ENCODE peak calls at places on chromosomes 11 and 22, in six cellular contexts. One of them, this sample, is unnamed.

GRCh38 chr22:48406161-48406560 is 1421.5 kb downstream of the BRD1 start:
- DNase-seq in H1: no peak
- DNase-seq in HepG2: no peak
- DNase-seq in K562: no peak
- DNase-seq in GM12878: no peak
- DNase-seq in SK-N-SH: no peak
- DNase-seq in this sample: no peak

GRCh38 chr11:76680517-76681425 is 10.2 kb upstream of the LRRC32 start:
- DNase-seq in HepG2: peak; percentile 60
- DNase-seq in GM12878: no peak
- DNase-seq in K562: peak; percentile 83
- DNase-seq in H1: peak; percentile 49
- DNase-seq in SK-N-SH: peak; percentile 91
- DNase-seq in this sample: no peak

GRCh38 chr22:30277547-30278344 is 11.1 kb upstream of the OSM start:
- DNase-seq in HepG2: no peak
- DNase-seq in SK-N-SH: no peak
- DNase-seq in GM12878: no peak
- DNase-seq in H1: no peak
- DNase-seq in K562: no peak
- DNase-seq in this sample: peak; percentile 40

GRCh38 chr22:27866136-27867091 is 52.6 kb downstream of the PITPNB start:
- DNase-seq in GM12878: no peak
- DNase-seq in H1: no peak
- DNase-seq in SK-N-SH: no peak
- DNase-seq in HepG2: peak; percentile 43
- DNase-seq in K562: no peak
- DNase-seq in this sample: no peak

GRCh38 chr11:22456993-22457748 is 119.0 kb downstream of the SLC17A6 start:
- DNase-seq in HepG2: no peak
- DNase-seq in H1: no peak
- DNase-seq in K562: no peak
- DNase-seq in SK-N-SH: no peak
- DNase-seq in GM12878: no peak
- DNase-seq in this sample: no peak

GRCh38 chr11:115980747-115981475 is 476.7 kb upstream of the CADM1 start:
- DNase-seq in GM12878: no peak
- DNase-seq in K562: no peak
- DNase-seq in H1: no peak
- DNase-seq in HepG2: no peak
- DNase-seq in SK-N-SH: no peak
- DNase-seq in this sample: no peak

GRCh38 chr11:117431436-117431835 is 103.8 kb downstream of the CEP164 start:
- DNase-seq in K562: no peak
- DNase-seq in SK-N-SH: no peak
- DNase-seq in GM12878: no peak
- DNase-seq in H1: no peak
- DNase-seq in HepG2: no peak
- DNase-seq in this sample: no peak

GRCh38 chr11:120383518-120384155 is 47.4 kb downstream of the ARHGEF12 start:
- DNase-seq in K562: no peak
- DNase-seq in GM12878: no peak
- DNase-seq in HepG2: no peak
- DNase-seq in SK-N-SH: no peak
- DNase-seq in H1: no peak
- DNase-seq in this sample: no peak

GRCh38 chr11:92269021-92269420 is 44.4 kb downstream of the FAT3 start:
- DNase-seq in HepG2: peak; percentile 4
- DNase-seq in GM12878: no peak
- DNase-seq in H1: peak; percentile 9
- DNase-seq in SK-N-SH: no peak
- DNase-seq in K562: no peak
- DNase-seq in this sample: no peak

GRCh38 chr11:106208795-106209194 is 131.3 kb downstream of the AASDHPPT start:
- DNase-seq in K562: no peak
- DNase-seq in HepG2: peak; percentile 5
- DNase-seq in GM12878: no peak
- DNase-seq in H1: no peak
- DNase-seq in SK-N-SH: peak; percentile 7
- DNase-seq in this sample: no peak

GRCh38 chr11:57150454-57150917 is 31.3 kb upstream of the LRRC55 start:
- DNase-seq in K562: peak; percentile 25
- DNase-seq in H1: no peak
- DNase-seq in GM12878: no peak
- DNase-seq in SK-N-SH: peak; percentile 41
- DNase-seq in HepG2: no peak
- DNase-seq in this sample: no peak

GRCh38 chr22:25700996-25701815 is 40.8 kb upstream of the MYO18B start:
- DNase-seq in H1: no peak
- DNase-seq in HepG2: no peak
- DNase-seq in K562: no peak
- DNase-seq in GM12878: no peak
- DNase-seq in SK-N-SH: peak; percentile 49
- DNase-seq in this sample: no peak

GRCh38 chr11:128497057-128497957 is 90.1 kb downstream of the ETS1 start:
- DNase-seq in SK-N-SH: peak; percentile 57
- DNase-seq in GM12878: peak; percentile 87
- DNase-seq in K562: no peak
- DNase-seq in HepG2: no peak
- DNase-seq in H1: no peak
- DNase-seq in this sample: no peak
- H3K27ac ChIP-seq in SK-N-SH: peak overlapping the region; percentile 100
- H3K27ac ChIP-seq in GM12878: peak overlapping the region; percentile 88
- H3K27ac ChIP-seq in K562: no peak overlapping the region
- H3K27ac ChIP-seq in HepG2: no peak overlapping the region
- H3K27ac ChIP-seq in H1: peak overlapping the region; percentile 15
- H3K27ac ChIP-seq in this sample: no peak overlapping the region

GRCh38 chr22:23237201-23237798 is 57.0 kb downstream of the BCR start:
- DNase-seq in HepG2: no peak
- DNase-seq in SK-N-SH: no peak
- DNase-seq in GM12878: no peak
- DNase-seq in H1: no peak
- DNase-seq in K562: peak; percentile 91
- DNase-seq in this sample: no peak
- TF ChIP-seq GABPA in HepG2: no peak
- TF ChIP-seq GABPA in SK-N-SH: no peak
- TF ChIP-seq GABPA in GM12878: no peak
- TF ChIP-seq GABPA in H1: no peak
- TF ChIP-seq GABPA in K562: no peak
- TF ChIP-seq GABPA in this sample: no peak

GRCh38 chr11:43644626-43645299 is 35.8 kb upstream of the HSD17B12 start:
- DNase-seq in H1: no peak
- DNase-seq in HepG2: peak; percentile 16
- DNase-seq in GM12878: no peak
- DNase-seq in SK-N-SH: no peak
- DNase-seq in K562: no peak
- DNase-seq in this sample: peak; percentile 9
- H3K27ac ChIP-seq in H1: peak overlapping the region; percentile 66
- H3K27ac ChIP-seq in HepG2: peak overlapping the region; percentile 86
- H3K27ac ChIP-seq in GM12878: peak overlapping the region; percentile 67
- H3K27ac ChIP-seq in SK-N-SH: no peak overlapping the region
- H3K27ac ChIP-seq in K562: peak overlapping the region; percentile 81
- H3K27ac ChIP-seq in this sample: peak overlapping the region; percentile 84

GRCh38 chr22:47279337-47279736 is 516.9 kb downstream of the TBC1D22A start:
- DNase-seq in SK-N-SH: no peak
- DNase-seq in HepG2: no peak
- DNase-seq in H1: no peak
- DNase-seq in K562: no peak
- DNase-seq in GM12878: no peak
- DNase-seq in this sample: no peak
- TF ChIP-seq GABPA in SK-N-SH: no peak
- TF ChIP-seq GABPA in HepG2: no peak
- TF ChIP-seq GABPA in H1: no peak
- TF ChIP-seq GABPA in K562: no peak
- TF ChIP-seq GABPA in GM12878: no peak
- TF ChIP-seq GABPA in this sample: no peak

GRCh38 chr11:61482513-61482912 is 26.0 kb upstream of the LRRC10B start:
- DNase-seq in HepG2: no peak
- DNase-seq in H1: peak; percentile 44
- DNase-seq in SK-N-SH: peak; percentile 70
- DNase-seq in K562: peak; percentile 81
- DNase-seq in GM12878: no peak
- DNase-seq in this sample: peak; percentile 9

GRCh38 chr11:61480936-61481335 is 27.6 kb upstream of the LRRC10B start:
- DNase-seq in K562: no peak
- DNase-seq in GM12878: no peak
- DNase-seq in H1: no peak
- DNase-seq in HepG2: no peak
- DNase-seq in SK-N-SH: peak; percentile 79
- DNase-seq in this sample: no peak

GRCh38 chr11:61480261-61480660 is 28.3 kb upstream of the LRRC10B start:
- DNase-seq in K562: no peak
- DNase-seq in GM12878: no peak
- DNase-seq in SK-N-SH: no peak
- DNase-seq in HepG2: no peak
- DNase-seq in H1: no peak
- DNase-seq in this sample: no peak

GRCh38 chr11:61484541-61484940 is 24.0 kb upstream of the LRRC10B start:
- DNase-seq in H1: no peak
- DNase-seq in SK-N-SH: no peak
- DNase-seq in HepG2: no peak
- DNase-seq in GM12878: no peak
- DNase-seq in K562: no peak
- DNase-seq in this sample: no peak

DNA sequence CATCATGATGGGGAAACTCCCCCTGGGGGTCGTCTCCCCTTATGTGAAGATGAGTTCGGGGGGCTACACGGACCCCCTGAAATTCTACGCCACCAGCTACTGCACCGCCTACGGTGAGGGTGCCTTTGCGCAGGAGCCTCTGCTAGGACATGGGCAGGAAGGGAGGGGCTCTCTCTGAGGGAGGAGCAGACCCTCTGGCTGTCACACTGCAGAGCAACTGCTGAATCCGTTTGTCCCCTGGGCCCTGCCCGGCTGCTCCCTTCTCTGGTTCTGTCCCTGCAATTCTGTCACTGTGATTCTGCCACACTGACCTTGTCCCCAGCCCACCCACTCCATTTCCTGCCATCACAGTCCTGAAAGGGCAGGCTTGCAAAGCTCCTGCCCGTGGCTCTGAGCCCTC is 26.7 kb upstream of the LRRC10B start:
- DNase-seq in K562: no peak
- DNase-seq in HepG2: no peak
- DNase-seq in H1: no peak
- DNase-seq in GM12878: no peak
- DNase-seq in SK-N-SH: no peak
- DNase-seq in this sample: no peak
- H3K27ac ChIP-seq in K562: no peak overlapping the region
- H3K27ac ChIP-seq in HepG2: no peak overlapping the region
- H3K27ac ChIP-seq in H1: no peak overlapping the region
- H3K27ac ChIP-seq in GM12878: no peak overlapping the region
- H3K27ac ChIP-seq in SK-N-SH: no peak overlapping the region
- H3K27ac ChIP-seq in this sample: no peak overlapping the region

DNA sequence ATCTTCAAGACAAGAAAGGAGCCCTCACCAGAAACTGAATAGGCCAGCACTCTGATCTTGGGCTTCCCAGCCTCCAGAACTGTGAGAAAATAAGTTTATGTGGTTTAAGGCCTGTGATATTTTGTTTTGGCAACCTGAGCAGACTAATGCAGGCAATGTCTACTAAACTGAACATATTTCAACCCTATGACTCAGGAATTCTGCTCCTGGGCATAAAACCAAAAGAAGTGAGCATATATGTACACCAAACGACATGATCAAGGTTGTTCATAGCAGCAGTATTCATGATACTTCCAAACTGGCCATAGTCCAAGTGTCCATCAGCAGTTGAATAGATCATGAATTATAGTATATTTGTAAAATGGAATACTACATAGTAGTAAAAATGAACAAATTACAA is 29.0 kb downstream of the CSNK2A3 start:
- DNase-seq in H1: no peak
- DNase-seq in HepG2: no peak
- DNase-seq in K562: no peak
- DNase-seq in SK-N-SH: no peak
- DNase-seq in GM12878: no peak
- DNase-seq in this sample: no peak
- TF ChIP-seq GABPA in H1: no peak
- TF ChIP-seq GABPA in HepG2: no peak
- TF ChIP-seq GABPA in K562: no peak
- TF ChIP-seq GABPA in SK-N-SH: no peak
- TF ChIP-seq GABPA in GM12878: no peak
- TF ChIP-seq GABPA in this sample: no peak

GRCh38 chr22:43820671-43821305 is 8.7 kb upstream of the EFCAB6 start:
- DNase-seq in H1: no peak
- DNase-seq in HepG2: no peak
- DNase-seq in SK-N-SH: no peak
- DNase-seq in GM12878: no peak
- DNase-seq in K562: no peak
- DNase-seq in this sample: no peak
- H3K27ac ChIP-seq in H1: no peak overlapping the region
- H3K27ac ChIP-seq in HepG2: no peak overlapping the region
- H3K27ac ChIP-seq in SK-N-SH: no peak overlapping the region
- H3K27ac ChIP-seq in GM12878: no peak overlapping the region
- H3K27ac ChIP-seq in K562: no peak overlapping the region
- H3K27ac ChIP-seq in this sample: no peak overlapping the region

GRCh38 chr11:74681686-74682651 is 49.3 kb downstream of the CHRDL2 start:
- DNase-seq in HepG2: no peak
- DNase-seq in H1: no peak
- DNase-seq in SK-N-SH: no peak
- DNase-seq in GM12878: no peak
- DNase-seq in K562: no peak
- DNase-seq in this sample: no peak

GRCh38 chr11:74680703-74681531 is 50.3 kb downstream of the CHRDL2 start:
- DNase-seq in K562: no peak
- DNase-seq in SK-N-SH: no peak
- DNase-seq in GM12878: no peak
- DNase-seq in HepG2: no peak
- DNase-seq in H1: no peak
- DNase-seq in this sample: no peak

GRCh38 chr11:74678591-74679512 is 52.4 kb downstream of the CHRDL2 start:
- DNase-seq in H1: no peak
- DNase-seq in HepG2: no peak
- DNase-seq in SK-N-SH: no peak
- DNase-seq in GM12878: no peak
- DNase-seq in K562: peak; percentile 46
- DNase-seq in this sample: no peak

GRCh38 chr11:74679513-74679865 is 51.7 kb downstream of the CHRDL2 start:
- DNase-seq in H1: no peak
- DNase-seq in K562: no peak
- DNase-seq in GM12878: no peak
- DNase-seq in HepG2: no peak
- DNase-seq in SK-N-SH: no peak
- DNase-seq in this sample: no peak

GRCh38 chr11:74680035-74680671 is 51.1 kb downstream of the CHRDL2 start:
- DNase-seq in K562: no peak
- DNase-seq in SK-N-SH: no peak
- DNase-seq in GM12878: no peak
- DNase-seq in H1: no peak
- DNase-seq in HepG2: no peak
- DNase-seq in this sample: no peak
- TF ChIP-seq GABPA in K562: no peak
- TF ChIP-seq GABPA in SK-N-SH: no peak
- TF ChIP-seq GABPA in GM12878: no peak
- TF ChIP-seq GABPA in H1: no peak
- TF ChIP-seq GABPA in HepG2: no peak
- TF ChIP-seq GABPA in this sample: no peak

This sample was measured in HL-60.